ENCODE peak calls at places on chromosomes 4 and X, in five cellular contexts. S is IMR-90, C is cardiac fibroblast, M is mammary epithelial cell, Y is adrenal gland. R is an unnamed sample.

GRCh38 chr4:159232465-159233106 is 129.7 kb downstream of the RAPGEF2 start:
- DNase-seq in Y (no peak), S (no peak), M (no peak), C (no peak), R (no peak)

GRCh38 chr4:10098770-10099139 is 17.8 kb downstream of the WDR1 start:
- DNase-seq in S (peak), C (no peak), M (peak), Y (peak), R (no peak)

GRCh38 chr4:140802591-140802990 is 46.4 kb upstream of the TBC1D9 start:
- DNase-seq in S (no peak), C (no peak), M (no peak), Y (no peak), R (no peak)

GRCh38 chr4:83112239-83112638 is 2.3 kb downstream of the PLAC8 start:
- DNase-seq in C (no peak), S (no peak), M (no peak), Y (no peak), R (no peak)

GRCh38 chr4:135492439-135492838 is 1290.8 kb upstream of the PABPC4L start:
- DNase-seq in M (no peak), S (no peak), C (no peak), Y (no peak), R (no peak)

GRCh38 chrX:33211356-33212254 is at the start of gene DMD:
- DNase-seq in S (peak), C (peak), M (peak), Y (peak), R (peak)

GRCh38 chr4:166501941-166502382 is 628.9 kb downstream of the TLL1 start:
- DNase-seq in Y (peak), C (peak), S (no peak), M (no peak), R (peak)

GRCh38 chr4:169410839-169411770 is 140.3 kb upstream of the SH3RF1 start:
- DNase-seq in C (peak), Y (peak), S (peak), M (peak), R (no peak)

GRCh38 chr4:124060261-124060918 is 652.1 kb downstream of the ANKRD50 start:
- DNase-seq in C (peak), M (peak), S (peak), Y (peak), R (peak)

GRCh38 chrX:44974462-44974861 is 101.5 kb downstream of the KDM6A start:
- DNase-seq in Y (no peak), S (peak), C (peak), M (peak), R (no peak)

GRCh38 chr4:119627267-119628190 is 1.1 kb downstream of the PDE5A start:
- DNase-seq in C (peak), M (peak), S (peak), Y (peak), R (peak)

GRCh38 chr4:80012291-80012690 is 60.7 kb downstream of the ANTXR2 start:
- DNase-seq in Y (no peak), M (no peak), C (no peak), S (no peak), R (no peak)

GRCh38 chrX:2342878-2343277 is 157.9 kb downstream of the DHRSX start:
- DNase-seq in Y (no peak), C (peak), M (no peak), S (peak), R (no peak)

GRCh38 chr4:151246742-151247141 is 30.2 kb upstream of the PRSS48 start:
- DNase-seq in C (no peak), S (no peak), Y (no peak), M (no peak), R (no peak)

GRCh38 chr4:80532674-80533333 is 197.3 kb downstream of the CFAP299 start:
- DNase-seq in S (no peak), C (no peak), Y (no peak), M (no peak), R (no peak)

GRCh38 chr4:157172011-157172410 is 48.5 kb upstream of the GRIA2 start:
- DNase-seq in C (peak), Y (no peak), M (no peak), S (peak), R (no peak)

GRCh38 chr4:54855221-54855854 is 197.6 kb downstream of the KIT start:
- DNase-seq in M (no peak), C (no peak), Y (no peak), S (no peak), R (no peak)

DNA sequence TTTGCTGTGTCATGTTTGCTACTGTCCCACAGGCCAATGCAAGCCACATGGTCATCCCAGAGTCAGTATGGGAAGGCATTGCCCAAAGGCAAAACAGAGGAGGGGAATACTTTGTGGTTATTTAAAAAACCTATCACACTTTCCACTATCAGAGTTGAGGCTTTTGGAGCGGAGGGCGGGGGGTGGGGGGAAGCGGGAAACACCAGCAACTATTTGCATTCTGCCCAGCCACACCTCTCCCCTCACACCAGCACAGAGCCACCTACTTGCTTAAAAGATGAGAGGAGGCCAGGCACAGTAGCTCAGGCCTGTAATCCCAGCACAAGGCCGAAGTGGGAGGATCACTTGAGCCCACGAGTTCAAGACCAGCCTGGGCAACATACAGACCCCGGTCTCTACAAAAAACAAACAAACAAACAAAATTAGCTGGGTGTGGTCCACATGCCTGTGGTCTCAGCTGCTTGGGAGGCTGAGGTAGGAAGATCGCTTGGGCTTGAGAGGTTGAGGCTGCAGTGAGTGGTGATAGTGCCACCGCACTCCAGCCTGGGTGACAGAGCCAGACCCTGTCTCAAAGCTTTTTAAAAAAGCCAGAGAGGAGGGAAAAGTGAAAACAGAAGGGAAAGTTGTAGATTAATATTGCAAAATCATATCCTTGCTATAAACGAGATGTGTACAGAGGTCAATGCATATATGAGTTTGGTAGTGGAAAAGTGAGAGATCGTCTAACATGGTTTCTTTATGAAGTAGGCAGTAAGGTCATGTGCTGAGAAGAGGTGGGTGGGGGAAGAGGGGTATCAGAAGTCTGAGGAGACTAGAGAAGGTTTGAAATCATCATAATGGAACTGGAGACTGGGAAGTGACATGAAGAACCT is 1.9 kb upstream of the CHST7 start:
- DNase-seq in M (no peak), S (no peak), C (no peak), Y (no peak), R (no peak)
- H3K4me3 ChIP-seq in M (no peak), S (no peak), C (no peak), Y (no peak), R (no peak)

GRCh38 chrX:19381326-19381725 is 37.6 kb downstream of the PDHA1 start:
- DNase-seq in Y (no peak), S (no peak), M (no peak), C (no peak), R (no peak)

GRCh38 chrX:19377799-19378198 is 34.1 kb downstream of the PDHA1 start:
- DNase-seq in C (no peak), S (no peak), M (no peak), Y (no peak), R (no peak)

GRCh38 chrX:19386679-19387078 is 43.0 kb downstream of the PDHA1 start:
- DNase-seq in C (no peak), Y (no peak), M (no peak), S (no peak), R (no peak)

GRCh38 chrX:19388064-19388679 is 44.4 kb downstream of the PDHA1 start:
- DNase-seq in Y (no peak), C (no peak), M (no peak), S (no peak), R (no peak)

GRCh38 chrX:19382500-19383145 is 38.9 kb downstream of the PDHA1 start:
- DNase-seq in M (peak), S (peak), C (peak), Y (peak), R (peak)
- TF ChIP-seq CTCF in M (peak), S (peak), C (peak), Y (no peak), R (no peak)

GRCh38 chr4:2008671-2008920 is 178 bp downstream of the NELFA start:
- DNase-seq in S (no peak), C (no peak), Y (no peak), M (no peak), R (no peak)

GRCh38 chr4:2008921-2009650 is at the start of gene NELFA:
- DNase-seq in M (peak), Y (peak), S (peak), C (peak), R (peak)

GRCh38 chr4:2007804-2008670 is 737 bp downstream of the NELFA start:
- DNase-seq in Y (no peak), M (no peak), S (peak), C (peak), R (peak)

GRCh38 chr4:2006367-2006766 is 2.4 kb downstream of the NELFA start:
- DNase-seq in Y (no peak), M (no peak), C (no peak), S (no peak), R (no peak)

DNA sequence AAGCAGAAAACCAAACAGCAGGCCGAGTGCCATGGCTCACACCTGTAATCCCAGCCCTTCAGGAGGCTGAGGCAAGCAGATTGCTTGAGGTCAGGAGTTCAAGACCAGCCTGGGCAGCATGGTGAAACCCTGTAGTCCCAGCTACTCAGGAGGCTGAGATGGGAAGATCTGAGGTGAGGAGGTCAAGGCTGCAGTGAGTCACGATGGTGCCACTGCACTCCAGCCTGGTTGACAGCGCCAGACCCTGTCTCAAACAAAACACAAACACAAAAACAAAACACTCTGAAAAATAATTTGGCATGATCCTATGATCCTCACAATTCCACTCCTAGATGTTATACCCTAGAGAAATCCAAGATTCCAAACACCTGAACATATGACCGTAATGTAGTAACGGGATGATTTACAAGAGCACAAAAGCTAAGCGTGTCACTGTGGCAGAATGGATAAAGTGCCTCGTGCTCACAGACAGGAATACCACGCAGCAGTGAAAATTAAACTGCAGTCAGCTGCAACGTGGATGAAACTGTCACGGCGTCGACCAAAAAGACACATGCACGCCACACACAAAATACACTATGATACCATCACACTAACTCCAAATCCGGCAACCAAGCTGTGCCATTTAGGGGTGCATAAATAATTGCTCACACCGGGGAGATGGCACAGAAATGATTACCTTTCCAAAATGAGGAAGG is 1.7 kb downstream of the NELFA start:
- DNase-seq in M (no peak), Y (peak), S (no peak), C (no peak), R (no peak)
- H3K4me3 ChIP-seq in M (peak), Y (peak), S (peak), C (peak), R (no peak)

GRCh38 chr4:116664198-116664597 is 421.2 kb downstream of the TRAM1L1 start:
- DNase-seq in C (no peak), Y (no peak), M (no peak), S (no peak), R (no peak)
- TF ChIP-seq CTCF in C (no peak), Y (no peak), M (peak), S (no peak), R (no peak)

R was measured in testis.